ENCODE peak calls at places on chromosomes 16 and 17, in eight cellular contexts. One of them, this sample, is unnamed.

GRCh38 chr17:31825961-31826691 is 32.9 kb downstream of the COPRS start:
- DNase-seq in HCT116: no peak
- DNase-seq in A549: no peak
- DNase-seq in K562: no peak
- DNase-seq in endothelial cell of umbilical vein: no peak
- DNase-seq in H1: no peak
- DNase-seq in SK-N-SH: peak
- DNase-seq in HepG2: no peak
- DNase-seq in this sample: no peak

GRCh38 chr17:49634487-49634865 is 43.4 kb downstream of the SPOP start:
- DNase-seq in endothelial cell of umbilical vein: no peak
- DNase-seq in A549: no peak
- DNase-seq in K562: no peak
- DNase-seq in SK-N-SH: no peak
- DNase-seq in HCT116: no peak
- DNase-seq in HepG2: no peak
- DNase-seq in H1: no peak
- DNase-seq in this sample: no peak

GRCh38 chr17:49016775-49017463 is 19.7 kb downstream of the IGF2BP1 start:
- DNase-seq in A549: peak
- DNase-seq in HepG2: no peak
- DNase-seq in endothelial cell of umbilical vein: peak
- DNase-seq in K562: no peak
- DNase-seq in H1: peak
- DNase-seq in SK-N-SH: peak
- DNase-seq in HCT116: peak
- DNase-seq in this sample: no peak

GRCh38 chr17:41442772-41443171 is 2.0 kb upstream of the KRT38 start:
- DNase-seq in A549: no peak
- DNase-seq in HepG2: no peak
- DNase-seq in endothelial cell of umbilical vein: no peak
- DNase-seq in H1: no peak
- DNase-seq in K562: no peak
- DNase-seq in HCT116: no peak
- DNase-seq in SK-N-SH: no peak
- DNase-seq in this sample: no peak

GRCh38 chr17:57705921-57706695 is 39.0 kb downstream of the CCDC182 start:
- DNase-seq in endothelial cell of umbilical vein: no peak
- DNase-seq in HepG2: no peak
- DNase-seq in K562: no peak
- DNase-seq in HCT116: no peak
- DNase-seq in SK-N-SH: no peak
- DNase-seq in H1: peak
- DNase-seq in A549: no peak
- DNase-seq in this sample: no peak

GRCh38 chr16:80058236-80058635 is 457.7 kb upstream of the MAF start:
- DNase-seq in SK-N-SH: no peak
- DNase-seq in H1: no peak
- DNase-seq in HepG2: no peak
- DNase-seq in HCT116: no peak
- DNase-seq in K562: no peak
- DNase-seq in endothelial cell of umbilical vein: no peak
- DNase-seq in A549: no peak
- DNase-seq in this sample: no peak

GRCh38 chr17:76529224-76529642 is 8.3 kb downstream of the CYGB start:
- DNase-seq in A549: no peak
- DNase-seq in SK-N-SH: peak
- DNase-seq in H1: no peak
- DNase-seq in HepG2: no peak
- DNase-seq in K562: no peak
- DNase-seq in endothelial cell of umbilical vein: peak
- DNase-seq in HCT116: no peak
- DNase-seq in this sample: peak

GRCh38 chr16:66913711-66914110 is 5.0 kb downstream of the CDH16 start:
- DNase-seq in SK-N-SH: no peak
- DNase-seq in K562: no peak
- DNase-seq in A549: no peak
- DNase-seq in HCT116: no peak
- DNase-seq in endothelial cell of umbilical vein: no peak
- DNase-seq in H1: no peak
- DNase-seq in HepG2: no peak
- DNase-seq in this sample: no peak

GRCh38 chr17:43669971-43670644 is 8.4 kb upstream of the MEOX1 start:
- DNase-seq in H1: no peak
- DNase-seq in HCT116: no peak
- DNase-seq in A549: no peak
- DNase-seq in HepG2: peak
- DNase-seq in endothelial cell of umbilical vein: no peak
- DNase-seq in SK-N-SH: no peak
- DNase-seq in K562: no peak
- DNase-seq in this sample: no peak

GRCh38 chr17:66829386-66829864 is 5.5 kb upstream of the CACNG5 start:
- DNase-seq in K562: peak
- DNase-seq in endothelial cell of umbilical vein: peak
- DNase-seq in A549: peak
- DNase-seq in HCT116: no peak
- DNase-seq in H1: peak
- DNase-seq in HepG2: peak
- DNase-seq in SK-N-SH: no peak
- DNase-seq in this sample: peak

GRCh38 chr16:89256651-89257254 is 39.2 kb downstream of the ZNF778 start:
- DNase-seq in HepG2: no peak
- DNase-seq in endothelial cell of umbilical vein: peak
- DNase-seq in H1: peak
- DNase-seq in SK-N-SH: peak
- DNase-seq in K562: no peak
- DNase-seq in A549: no peak
- DNase-seq in HCT116: no peak
- DNase-seq in this sample: peak

GRCh38 chr16:87463722-87464690 is 28.8 kb downstream of the ZCCHC14 start:
- DNase-seq in A549: no peak
- DNase-seq in SK-N-SH: no peak
- DNase-seq in K562: no peak
- DNase-seq in HepG2: peak
- DNase-seq in H1: no peak
- DNase-seq in HCT116: no peak
- DNase-seq in endothelial cell of umbilical vein: peak
- DNase-seq in this sample: peak

DNA sequence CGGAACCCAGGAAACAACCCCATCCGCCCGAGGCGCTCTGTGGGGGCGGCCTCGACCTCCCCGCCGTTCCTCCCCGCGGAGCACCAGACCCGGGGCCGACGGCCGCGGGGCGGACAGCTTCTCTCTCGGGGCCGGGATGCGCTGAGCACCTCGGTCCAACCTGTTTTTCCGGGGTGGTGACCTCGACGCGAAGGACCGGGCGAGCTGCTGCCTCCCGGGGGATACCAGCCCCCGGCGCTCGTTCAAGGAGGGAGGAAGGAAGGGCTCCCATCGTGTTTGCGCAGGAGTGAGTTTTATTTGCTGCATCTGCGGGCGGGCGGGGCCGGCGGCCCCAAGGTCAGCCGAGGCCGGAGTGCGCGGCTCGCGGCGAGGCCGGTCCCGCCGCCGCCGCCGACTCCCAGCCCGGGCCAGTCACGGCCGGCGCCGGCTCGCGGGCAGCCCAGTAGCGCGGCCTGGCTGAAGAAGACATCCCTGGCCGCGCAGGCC is 460 bp downstream of the DNAJA2 start:
- DNase-seq in SK-N-SH: peak
- DNase-seq in H1: peak
- DNase-seq in HepG2: peak
- DNase-seq in K562: peak
- DNase-seq in HCT116: no peak
- DNase-seq in endothelial cell of umbilical vein: no peak
- DNase-seq in A549: no peak
- DNase-seq in this sample: peak
- H3K4me3 ChIP-seq in SK-N-SH: peak
- H3K4me3 ChIP-seq in H1: peak
- H3K4me3 ChIP-seq in HepG2: peak
- H3K4me3 ChIP-seq in K562: peak
- H3K4me3 ChIP-seq in HCT116: peak
- H3K4me3 ChIP-seq in endothelial cell of umbilical vein: peak
- H3K4me3 ChIP-seq in A549: peak
- H3K4me3 ChIP-seq in this sample: peak

GRCh38 chr16:29909398-29909797 is 9.1 kb downstream of the ASPHD1 start:
- DNase-seq in K562: no peak
- DNase-seq in HCT116: no peak
- DNase-seq in SK-N-SH: no peak
- DNase-seq in endothelial cell of umbilical vein: no peak
- DNase-seq in H1: no peak
- DNase-seq in A549: no peak
- DNase-seq in HepG2: no peak
- DNase-seq in this sample: peak

GRCh38 chr16:29905668-29906067 is 5.4 kb downstream of the ASPHD1 start:
- DNase-seq in HepG2: no peak
- DNase-seq in A549: no peak
- DNase-seq in H1: no peak
- DNase-seq in endothelial cell of umbilical vein: no peak
- DNase-seq in K562: no peak
- DNase-seq in HCT116: no peak
- DNase-seq in SK-N-SH: no peak
- DNase-seq in this sample: no peak

GRCh38 chr16:29908719-29909220 is 8.5 kb downstream of the ASPHD1 start:
- DNase-seq in HepG2: no peak
- DNase-seq in H1: no peak
- DNase-seq in SK-N-SH: no peak
- DNase-seq in K562: no peak
- DNase-seq in HCT116: no peak
- DNase-seq in endothelial cell of umbilical vein: no peak
- DNase-seq in A549: no peak
- DNase-seq in this sample: no peak

GRCh38 chr16:29906520-29907244 is 6.4 kb downstream of the ASPHD1 start:
- DNase-seq in K562: no peak
- DNase-seq in HepG2: no peak
- DNase-seq in SK-N-SH: no peak
- DNase-seq in H1: no peak
- DNase-seq in A549: no peak
- DNase-seq in endothelial cell of umbilical vein: no peak
- DNase-seq in HCT116: no peak
- DNase-seq in this sample: no peak

GRCh38 chr16:29907973-29908372 is 7.7 kb downstream of the ASPHD1 start:
- DNase-seq in HCT116: no peak
- DNase-seq in endothelial cell of umbilical vein: no peak
- DNase-seq in SK-N-SH: no peak
- DNase-seq in A549: no peak
- DNase-seq in K562: no peak
- DNase-seq in HepG2: no peak
- DNase-seq in H1: no peak
- DNase-seq in this sample: no peak
- TF ChIP-seq MAX in HCT116: no peak
- TF ChIP-seq MAX in endothelial cell of umbilical vein: no peak
- TF ChIP-seq MAX in SK-N-SH: no peak
- TF ChIP-seq MAX in A549: no peak
- TF ChIP-seq MAX in K562: no peak
- TF ChIP-seq MAX in HepG2: no peak
- TF ChIP-seq MAX in H1: no peak
- TF ChIP-seq MAX in this sample: no peak

DNA sequence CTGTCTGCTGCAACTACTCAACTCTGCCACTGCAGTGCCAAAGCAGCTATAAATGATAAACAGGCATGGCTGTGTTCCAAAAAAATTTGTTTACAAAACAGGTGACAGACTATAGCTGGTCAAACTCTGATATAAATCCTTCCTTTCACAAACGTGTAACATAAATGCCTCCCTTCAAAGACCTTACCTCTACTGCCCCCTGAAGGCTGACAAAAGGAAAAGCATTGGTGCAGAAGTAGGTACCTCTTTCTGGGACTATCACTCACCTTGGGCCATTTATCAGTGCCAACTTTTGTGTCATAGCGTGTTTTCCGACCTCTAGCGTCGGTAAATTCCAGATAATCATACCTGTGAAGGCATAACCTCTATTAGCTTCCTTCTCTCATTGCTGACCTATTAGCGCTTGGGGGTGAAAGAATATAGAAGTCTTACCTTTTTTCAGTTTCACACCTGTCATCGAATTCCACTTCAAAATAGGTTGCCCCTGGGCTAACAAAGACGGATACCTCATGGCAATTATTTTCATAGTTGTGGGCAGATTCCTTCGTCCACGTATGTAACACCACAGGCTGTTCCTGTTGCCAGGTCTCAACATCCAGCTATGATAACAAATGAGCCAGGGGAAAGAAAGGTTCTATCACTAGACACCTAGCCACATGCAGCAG is 67.9 kb downstream of the ZZEF1 start:
- DNase-seq in A549: peak
- DNase-seq in HCT116: peak
- DNase-seq in SK-N-SH: peak
- DNase-seq in HepG2: peak
- DNase-seq in endothelial cell of umbilical vein: peak
- DNase-seq in H1: no peak
- DNase-seq in K562: peak
- DNase-seq in this sample: peak
- TF ChIP-seq CTCF in A549: peak
- TF ChIP-seq CTCF in HCT116: peak
- TF ChIP-seq CTCF in SK-N-SH: peak
- TF ChIP-seq CTCF in HepG2: peak
- TF ChIP-seq CTCF in endothelial cell of umbilical vein: peak
- TF ChIP-seq CTCF in H1: peak
- TF ChIP-seq CTCF in K562: peak
- TF ChIP-seq CTCF in this sample: peak

GRCh38 chr17:4234406-4234805 is 29.4 kb downstream of the ANKFY1 start:
- DNase-seq in K562: no peak
- DNase-seq in SK-N-SH: no peak
- DNase-seq in endothelial cell of umbilical vein: no peak
- DNase-seq in H1: no peak
- DNase-seq in HepG2: no peak
- DNase-seq in HCT116: no peak
- DNase-seq in A549: no peak
- DNase-seq in this sample: no peak

GRCh38 chr17:4230142-4230541 is 33.6 kb downstream of the ANKFY1 start:
- DNase-seq in HCT116: peak
- DNase-seq in endothelial cell of umbilical vein: peak
- DNase-seq in SK-N-SH: no peak
- DNase-seq in K562: no peak
- DNase-seq in HepG2: no peak
- DNase-seq in H1: no peak
- DNase-seq in A549: peak
- DNase-seq in this sample: no peak

GRCh38 chr17:4233668-4234258 is 30.0 kb downstream of the ANKFY1 start:
- DNase-seq in K562: no peak
- DNase-seq in HepG2: no peak
- DNase-seq in SK-N-SH: no peak
- DNase-seq in A549: no peak
- DNase-seq in endothelial cell of umbilical vein: no peak
- DNase-seq in HCT116: no peak
- DNase-seq in H1: no peak
- DNase-seq in this sample: no peak

GRCh38 chr17:4232168-4232813 is 31.5 kb downstream of the ANKFY1 start:
- DNase-seq in A549: no peak
- DNase-seq in SK-N-SH: no peak
- DNase-seq in HepG2: no peak
- DNase-seq in H1: no peak
- DNase-seq in K562: no peak
- DNase-seq in endothelial cell of umbilical vein: no peak
- DNase-seq in HCT116: no peak
- DNase-seq in this sample: peak

GRCh38 chr17:4229627-4230026 is 34.2 kb downstream of the ANKFY1 start:
- DNase-seq in K562: no peak
- DNase-seq in endothelial cell of umbilical vein: no peak
- DNase-seq in A549: no peak
- DNase-seq in H1: no peak
- DNase-seq in HepG2: no peak
- DNase-seq in HCT116: no peak
- DNase-seq in SK-N-SH: no peak
- DNase-seq in this sample: no peak
- H3K4me3 ChIP-seq in K562: no peak
- H3K4me3 ChIP-seq in endothelial cell of umbilical vein: no peak
- H3K4me3 ChIP-seq in A549: no peak
- H3K4me3 ChIP-seq in H1: no peak
- H3K4me3 ChIP-seq in HepG2: no peak
- H3K4me3 ChIP-seq in HCT116: no peak
- H3K4me3 ChIP-seq in SK-N-SH: peak
- H3K4me3 ChIP-seq in this sample: no peak